ENCODE peak calls at places on chromosomes 12 and 14, in eight cellular contexts. One of them, this sample, is unnamed.

GRCh38 chr12:57085999-57086950 is 2.6 kb upstream of the NAB2 start:
- DNase-seq in mucosa of descending colon: no peak
- DNase-seq in retina: peak; percentile 81
- DNase-seq in NCI-H2029: no peak
- DNase-seq in A549: peak; percentile 74
- DNase-seq in amygdala: peak; percentile 38
- DNase-seq in GM20000: peak; percentile 40
- DNase-seq in H9: peak; percentile 87
- DNase-seq in this sample: peak; percentile 63

GRCh38 chr12:116200812-116201211 is 76.7 kb downstream of the MED13L start:
- DNase-seq in retina: no peak
- DNase-seq in mucosa of descending colon: no peak
- DNase-seq in H9: no peak
- DNase-seq in NCI-H2029: no peak
- DNase-seq in amygdala: no peak
- DNase-seq in GM20000: no peak
- DNase-seq in A549: no peak
- DNase-seq in this sample: no peak

GRCh38 chr12:11482955-11483354 is 87.6 kb upstream of the PRB2 start:
- DNase-seq in mucosa of descending colon: no peak
- DNase-seq in amygdala: no peak
- DNase-seq in A549: no peak
- DNase-seq in NCI-H2029: no peak
- DNase-seq in H9: no peak
- DNase-seq in GM20000: no peak
- DNase-seq in retina: no peak
- DNase-seq in this sample: no peak

GRCh38 chr14:38098074-38098846 is 109.4 kb upstream of the SSTR1 start:
- DNase-seq in retina: no peak
- DNase-seq in H9: no peak
- DNase-seq in GM20000: no peak
- DNase-seq in amygdala: no peak
- DNase-seq in mucosa of descending colon: no peak
- DNase-seq in A549: no peak
- DNase-seq in NCI-H2029: no peak
- DNase-seq in this sample: no peak

GRCh38 chr14:22025884-22026283 is 352.3 kb upstream of the OR4E1 start:
- DNase-seq in mucosa of descending colon: no peak
- DNase-seq in retina: no peak
- DNase-seq in H9: no peak
- DNase-seq in GM20000: no peak
- DNase-seq in NCI-H2029: no peak
- DNase-seq in amygdala: no peak
- DNase-seq in A549: no peak
- DNase-seq in this sample: no peak

GRCh38 chr12:21823581-21823980 is 49.1 kb upstream of the KCNJ8 start:
- DNase-seq in retina: no peak
- DNase-seq in H9: no peak
- DNase-seq in GM20000: no peak
- DNase-seq in amygdala: no peak
- DNase-seq in NCI-H2029: no peak
- DNase-seq in mucosa of descending colon: no peak
- DNase-seq in A549: no peak
- DNase-seq in this sample: peak; percentile 1

GRCh38 chr12:12716845-12717585 is at the start of gene CDKN1B:
- DNase-seq in A549: peak; percentile 88
- DNase-seq in NCI-H2029: peak; percentile 91
- DNase-seq in H9: peak; percentile 89
- DNase-seq in retina: peak; percentile 97
- DNase-seq in GM20000: peak; percentile 91
- DNase-seq in mucosa of descending colon: peak; percentile 96
- DNase-seq in amygdala: peak; percentile 67
- DNase-seq in this sample: peak; percentile 95

GRCh38 chr12:110694330-110694891 is 5.5 kb upstream of the HVCN1 start:
- DNase-seq in NCI-H2029: no peak
- DNase-seq in mucosa of descending colon: peak; percentile 39
- DNase-seq in GM20000: no peak
- DNase-seq in A549: no peak
- DNase-seq in H9: no peak
- DNase-seq in amygdala: no peak
- DNase-seq in retina: no peak
- DNase-seq in this sample: peak; percentile 15

GRCh38 chr12:73547421-73547820 is 990.2 kb upstream of the ATXN7L3B start:
- DNase-seq in H9: no peak
- DNase-seq in A549: no peak
- DNase-seq in mucosa of descending colon: no peak
- DNase-seq in GM20000: no peak
- DNase-seq in NCI-H2029: no peak
- DNase-seq in retina: no peak
- DNase-seq in amygdala: no peak
- DNase-seq in this sample: no peak

GRCh38 chr14:72701232-72701555 is 192.7 kb downstream of the DPF3 start:
- DNase-seq in mucosa of descending colon: no peak
- DNase-seq in amygdala: no peak
- DNase-seq in A549: no peak
- DNase-seq in retina: peak; percentile 82
- DNase-seq in NCI-H2029: no peak
- DNase-seq in H9: no peak
- DNase-seq in GM20000: no peak
- DNase-seq in this sample: no peak

GRCh38 chr12:29888777-29889176 is 105.0 kb upstream of the TMTC1 start:
- DNase-seq in H9: no peak
- DNase-seq in mucosa of descending colon: no peak
- DNase-seq in retina: no peak
- DNase-seq in A549: no peak
- DNase-seq in NCI-H2029: no peak
- DNase-seq in GM20000: no peak
- DNase-seq in amygdala: no peak
- DNase-seq in this sample: no peak

GRCh38 chr12:55938826-55939501 is 8.0 kb downstream of the DGKA start:
- DNase-seq in A549: no peak
- DNase-seq in NCI-H2029: no peak
- DNase-seq in GM20000: no peak
- DNase-seq in amygdala: no peak
- DNase-seq in H9: no peak
- DNase-seq in mucosa of descending colon: no peak
- DNase-seq in retina: no peak
- DNase-seq in this sample: no peak

GRCh38 chr14:67418368-67419174 is 6.6 kb upstream of the PLEK2 start:
- DNase-seq in amygdala: no peak
- DNase-seq in H9: no peak
- DNase-seq in mucosa of descending colon: peak; percentile 78
- DNase-seq in GM20000: no peak
- DNase-seq in NCI-H2029: no peak
- DNase-seq in A549: no peak
- DNase-seq in retina: no peak
- DNase-seq in this sample: no peak

This sample was measured in hippocampal formation.